ENCODE peak calls at places on chromosomes 7 and 10, in nine cellular contexts. W, T, C, M, E, N, R, A and Y are unnamed samples. For H3K27me3, the result is how much of the 10 kb centered on the place peaks cover.

GRCh38 chr10:86164216-86164774 is 202.3 kb downstream of the GRID1 start:
- DNase-seq in C (no peak), T (no peak), M (no peak), A (no peak), W (peak), R (no peak), E (no peak), N (no peak), Y (no peak)

GRCh38 chr10:123390874-123391273 is 236.7 kb downstream of the BUB3 start:
- DNase-seq in R (no peak), T (no peak), C (no peak), M (no peak), E (no peak), W (no peak), A (no peak), N (no peak), Y (no peak)

GRCh38 chr7:101206665-101207042 is 5.8 kb upstream of the MOGAT3 start:
- DNase-seq in T (no peak), E (no peak), W (no peak), R (no peak), M (no peak), N (no peak), C (no peak), A (no peak), Y (no peak)

GRCh38 chr7:1483536-1484505 is 20.4 kb downstream of the INTS1 start:
- DNase-seq in T (no peak), C (no peak), W (no peak), A (no peak), R (no peak), E (no peak), N (no peak), M (no peak), Y (no peak)

GRCh38 chr7:150937848-150938561 is 40.1 kb downstream of the KCNH2 start:
- DNase-seq in E (peak), M (peak), N (peak), W (peak), C (no peak), T (no peak), A (no peak), R (peak), Y (peak)

GRCh38 chr10:95640891-95641315 is 15.6 kb downstream of the ALDH18A1 start:
- DNase-seq in C (no peak), R (no peak), M (no peak), N (no peak), T (no peak), W (no peak), A (no peak), E (no peak), Y (no peak)

GRCh38 chr10:132836248-132836831 is 50.4 kb upstream of the NKX6-2 start:
- DNase-seq in E (no peak), W (no peak), R (no peak), N (no peak), C (peak), A (peak), M (peak), T (no peak), Y (no peak)

GRCh38 chr7:148747274-148747673 is 48.6 kb downstream of the CUL1 start:
- DNase-seq in M (no peak), T (no peak), N (no peak), C (no peak), E (peak), R (peak), A (no peak), W (no peak), Y (no peak)

GRCh38 chr10:124697837-124698559 is 46.2 kb downstream of the FAM53B start:
- DNase-seq in W (peak), C (no peak), A (no peak), E (peak), T (no peak), N (no peak), M (no peak), R (no peak), Y (no peak)

GRCh38 chr7:96416599-96416998 is 94.7 kb upstream of the SLC25A13 start:
- DNase-seq in W (no peak), N (no peak), T (no peak), E (no peak), R (no peak), M (no peak), A (no peak), C (no peak), Y (no peak)

GRCh38 chr7:135232720-135233119 is 918 bp upstream of the STRA8 start:
- DNase-seq in R (no peak), N (no peak), M (no peak), A (no peak), T (no peak), W (no peak), C (no peak), E (peak), Y (no peak)

GRCh38 chr10:24866615-24867583 is 85.5 kb downstream of the PRTFDC1 start:
- DNase-seq in T (no peak), R (peak), N (peak), A (peak), E (no peak), W (peak), C (peak), M (peak), Y (peak)

GRCh38 chr7:42587826-42588225 is 324.0 kb downstream of the C7orf25 start:
- DNase-seq in A (no peak), R (no peak), T (no peak), E (no peak), M (peak), C (no peak), N (no peak), W (no peak), Y (no peak)

GRCh38 chr7:38801786-38802185 is 107.2 kb downstream of the VPS41 start:
- DNase-seq in M (no peak), R (no peak), E (no peak), C (no peak), A (no peak), W (no peak), N (peak), T (no peak), Y (peak)

GRCh38 chr7:138505361-138505873 is 45.4 kb downstream of the TRIM24 start:
- DNase-seq in W (no peak), R (no peak), T (no peak), C (no peak), M (no peak), E (no peak), N (no peak), A (no peak), Y (no peak)

GRCh38 chr7:127396184-127396583 is 3.7 kb upstream of the ZNF800 start:
- DNase-seq in A (no peak), T (no peak), R (no peak), M (no peak), W (peak), N (peak), E (peak), C (no peak), Y (no peak)

GRCh38 chr10:132702601-132703304 is 83.2 kb downstream of the NKX6-2 start:
- DNase-seq in C (no peak), E (no peak), R (no peak), T (no peak), A (peak), N (no peak), M (no peak), W (peak), Y (no peak)

GRCh38 chr7:101550641-101551531 is 78.2 kb downstream of the MYL10 start:
- DNase-seq in E (peak), R (no peak), C (no peak), N (peak), A (no peak), M (no peak), T (no peak), W (peak), Y (no peak)

GRCh38 chr7:100626530-100627237 is 14.3 kb downstream of the MOSPD3 start:
- DNase-seq in A (peak), C (peak), T (peak), W (peak), R (peak), E (peak), N (peak), M (peak), Y (peak)

GRCh38 chr7:104111294-104111693 is 96.5 kb downstream of the ORC5 start:
- DNase-seq in A (no peak), W (no peak), N (no peak), C (no peak), R (no peak), T (no peak), E (no peak), M (no peak), Y (no peak)

DNA sequence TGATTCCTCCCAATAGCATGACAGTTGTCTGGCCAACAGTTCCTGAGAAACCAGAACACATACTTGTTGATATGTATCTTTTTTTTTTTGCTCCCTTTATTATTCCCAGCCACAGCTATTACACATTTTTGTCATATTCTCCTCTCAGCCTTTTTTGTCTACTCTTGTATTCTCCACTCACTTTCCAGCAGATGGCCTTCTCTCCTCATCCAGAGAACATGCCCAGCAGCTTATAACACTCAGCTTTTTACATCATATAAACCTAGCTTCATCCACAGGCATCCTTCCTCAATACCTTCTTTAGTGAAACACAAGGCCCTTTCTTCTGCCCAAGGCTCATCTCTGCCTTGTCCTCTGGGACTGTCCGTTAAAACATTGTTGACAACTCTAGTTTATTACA is 101.7 kb downstream of the ORC5 start:
- DNase-seq in R (peak), M (peak), E (no peak), W (no peak), A (no peak), C (no peak), N (peak), T (no peak), Y (peak)
- TF ChIP-seq CTCF in R (no peak), M (peak), E (no peak), W (no peak), A (no peak), C (no peak), N (peak), T (peak), Y (peak)

GRCh38 chr7:77796960-77797359 is 1.3 kb downstream of the TMEM60 start:
- DNase-seq in W (no peak), M (no peak), E (no peak), A (no peak), T (no peak), N (no peak), C (no peak), R (no peak), Y (no peak)
- H3K27ac ChIP-seq in W (no peak), M (no peak), E (no peak), A (no peak), T (no peak), N (no peak), C (no peak), R (peak), Y (no peak)

GRCh38 chr10:29253096-29254029 is 35.5 kb upstream of the LYZL1 start:
- DNase-seq in N (no peak), A (no peak), R (no peak), W (no peak), M (no peak), C (no peak), T (no peak), E (no peak), Y (no peak)
- H3K27me3 ChIP-seq in N (under half), A (under half), R (under half), W (under half), M (under half), C (under half), T (under half), E (under half), Y (under half)

DNA sequence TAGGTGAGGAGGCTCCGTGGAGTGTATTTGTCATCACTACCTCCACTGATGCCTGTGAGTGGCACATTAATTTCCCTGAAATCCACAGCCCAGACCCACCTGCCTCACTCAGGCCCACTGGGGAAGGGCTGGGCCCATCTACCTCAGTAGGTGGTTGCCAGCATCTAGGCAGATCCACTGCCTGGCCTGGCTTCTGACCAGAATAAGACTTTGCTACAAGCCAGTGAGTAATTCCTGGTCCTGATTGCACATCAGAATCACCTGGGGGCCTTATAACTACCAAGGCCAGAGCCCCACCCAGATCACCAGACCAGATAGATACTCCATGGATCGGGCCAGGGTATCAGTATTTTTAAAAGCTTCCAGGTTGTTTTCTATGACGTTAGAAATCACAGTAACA is 37.5 kb upstream of the PLEKHA1 start:
- DNase-seq in C (no peak), R (no peak), A (no peak), E (no peak), W (no peak), M (no peak), N (no peak), T (no peak), Y (no peak)
- TF ChIP-seq CTCF in C (no peak), R (no peak), A (no peak), E (no peak), W (no peak), M (no peak), N (no peak), T (no peak), Y (no peak)

DNA sequence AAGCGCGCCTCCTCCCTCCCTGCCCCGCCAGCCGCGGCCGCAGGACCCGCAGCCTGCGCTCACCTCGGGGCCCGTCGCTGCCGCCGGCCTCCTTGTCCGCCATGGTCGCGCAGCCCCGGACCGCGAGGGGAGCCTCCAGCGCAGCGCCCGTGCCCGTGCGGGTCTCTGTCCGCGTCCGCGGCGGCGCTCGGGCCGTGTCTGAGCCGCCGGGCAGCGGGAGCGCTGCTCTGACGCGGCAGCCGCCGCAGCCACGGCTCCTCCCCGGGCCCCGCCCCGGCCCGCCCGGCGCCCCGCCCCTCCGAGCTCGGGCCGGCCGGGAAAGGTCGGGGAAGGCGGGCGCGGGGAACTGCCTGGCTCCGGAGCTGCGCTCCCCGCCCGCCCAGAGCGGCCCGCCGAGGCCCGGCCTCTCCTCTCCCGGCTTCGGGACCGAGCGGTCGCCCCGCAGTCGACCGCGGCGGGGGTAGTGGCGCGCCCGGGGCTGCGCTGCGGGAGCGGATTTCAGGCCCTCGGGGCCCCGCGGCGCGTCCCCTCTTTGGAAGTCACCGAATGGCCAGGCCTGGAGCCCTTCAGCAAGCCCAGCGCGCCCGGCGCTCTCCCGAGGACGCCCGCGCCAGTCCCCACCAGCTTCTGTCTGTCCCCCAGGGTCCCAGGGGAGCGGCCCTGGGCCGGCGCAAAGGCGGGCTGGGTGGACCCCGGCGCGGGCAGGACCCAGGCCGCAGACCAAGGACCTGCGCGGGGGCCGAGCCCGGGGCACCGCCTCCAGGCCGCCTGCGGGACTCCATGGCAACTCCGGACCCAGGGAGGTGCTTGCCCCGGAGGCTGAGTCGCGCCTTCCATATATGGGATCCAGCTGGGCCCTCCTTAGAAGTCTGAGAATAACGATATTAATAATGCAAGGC is at the start of gene HSPA12A:
- DNase-seq in M (peak), N (peak), W (peak), R (peak), T (peak), A (peak), E (peak), C (peak), Y (peak)
- H3K27ac ChIP-seq in M (no peak), N (peak), W (peak), R (peak), T (peak), A (peak), E (no peak), C (peak), Y (peak)

GRCh38 chr7:361680-362415 is 71.9 kb downstream of the FOXL3 start:
- DNase-seq in E (no peak), W (peak), A (no peak), M (no peak), N (no peak), R (no peak), C (no peak), T (no peak), Y (no peak)

GRCh38 chr7:362416-363096 is 72.6 kb downstream of the FOXL3 start:
- DNase-seq in M (peak), C (no peak), T (no peak), E (no peak), W (peak), R (no peak), A (peak), N (peak), Y (no peak)

GRCh38 chr7:359226-359775 is 69.3 kb downstream of the FOXL3 start:
- DNase-seq in E (no peak), N (no peak), W (no peak), A (peak), C (no peak), T (no peak), M (no peak), R (no peak), Y (no peak)

GRCh38 chr7:359776-360361 is 69.9 kb downstream of the FOXL3 start:
- DNase-seq in E (no peak), M (no peak), C (no peak), T (no peak), A (peak), N (no peak), R (no peak), W (peak), Y (no peak)

DNA sequence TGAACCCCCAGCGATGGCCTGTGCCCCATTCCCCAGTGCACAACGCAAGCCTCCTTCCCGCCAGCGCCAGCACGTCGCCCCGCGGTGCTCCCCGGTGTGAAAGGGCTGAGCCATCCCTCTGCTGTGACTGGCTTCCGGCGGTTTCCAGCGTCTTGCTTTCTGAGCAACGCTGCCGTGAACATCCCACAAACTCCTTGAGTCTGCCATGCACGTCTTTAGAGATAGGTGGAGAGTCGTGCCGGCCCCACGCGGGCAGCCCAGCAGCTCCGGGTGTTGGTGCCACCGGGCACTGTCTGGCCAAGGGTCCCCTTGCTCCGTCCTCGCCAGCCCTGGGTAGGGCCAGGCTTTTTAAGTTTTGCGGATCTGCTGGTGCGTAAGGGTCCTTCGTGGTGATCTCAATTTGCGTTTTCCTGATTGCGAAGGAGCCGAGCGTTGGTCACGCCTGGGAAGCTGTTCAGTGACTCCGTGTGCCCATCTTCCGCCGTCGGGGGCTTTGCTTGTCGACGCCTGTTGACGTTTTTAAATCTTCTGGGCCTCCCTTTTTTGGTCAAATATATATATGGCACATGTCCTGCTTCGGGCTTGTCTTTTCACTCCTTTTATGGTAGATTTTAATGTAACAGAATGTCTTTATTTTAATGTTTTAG is 70.6 kb downstream of the FOXL3 start:
- DNase-seq in N (no peak), W (peak), M (no peak), R (no peak), E (peak), T (no peak), C (no peak), A (peak), Y (no peak)
- H3K27me3 ChIP-seq in N (under half), W (under half), M (under half), R (under half), E (half or more), T (under half), C (under half), A (half or more), Y (under half)

DNA sequence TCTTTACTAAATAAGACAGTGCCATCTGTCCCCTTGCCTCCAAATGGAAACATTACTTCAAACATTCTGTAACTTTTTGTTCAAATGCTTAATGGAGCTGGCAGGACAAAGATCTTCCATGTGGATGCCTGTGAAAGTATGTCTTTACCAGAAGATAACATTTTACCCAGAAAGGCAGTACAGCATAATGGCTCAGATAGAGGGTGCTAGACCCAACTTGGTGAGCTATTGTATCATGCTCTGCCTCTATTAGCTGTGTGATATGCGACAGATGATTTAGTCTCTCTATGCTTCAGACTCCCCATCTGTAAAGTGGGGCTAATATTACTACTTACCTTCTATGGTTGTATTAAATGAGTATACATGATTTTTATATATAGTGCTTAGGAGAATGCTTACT is 8.8 kb upstream of the SMKR1 start:
- DNase-seq in E (no peak), T (no peak), R (no peak), N (peak), C (no peak), M (peak), W (no peak), A (no peak), Y (peak)
- TF ChIP-seq CTCF in E (peak), T (peak), R (no peak), N (peak), C (no peak), M (peak), W (no peak), A (no peak), Y (peak)